ENCODE peak calls at places on chromosomes 5 and 9, in four cellular contexts. J, U, Y and E are unnamed samples.
A peak's percentile ranks its signal among the peaks of the same experiment; 100 is the strongest.

GRCh38 chr5:100904259-100904822 is 1.3 kb upstream of the ST8SIA4 start:
- DNase-seq in Y (no peak), J (no peak), U (peak; percentile 18), E (no peak)

GRCh38 chr9:92887880-92888338 is 10.1 kb upstream of the ZNF484 start:
- DNase-seq in J (no peak), Y (no peak), U (no peak), E (no peak)

GRCh38 chr9:114153761-114154596 is 1.4 kb upstream of the COL27A1 start:
- DNase-seq in U (peak; percentile 52), Y (peak; percentile 25), J (no peak), E (no peak)

GRCh38 chr5:179258922-179259730 is 86.1 kb downstream of the ADAMTS2 start:
- DNase-seq in J (peak; percentile 68), U (no peak), Y (peak; percentile 72), E (no peak)

GRCh38 chr5:138457532-138458275 is 7.6 kb upstream of the EGR1 start:
- DNase-seq in Y (no peak), U (no peak), J (no peak), E (no peak)

GRCh38 chr9:28155067-28155466 is 581.8 kb upstream of the C9orf72 start:
- DNase-seq in J (no peak), U (no peak), Y (no peak), E (no peak)

GRCh38 chr9:114820776-114821501 is 15.1 kb upstream of the TNFSF15 start:
- DNase-seq in U (no peak), J (no peak), Y (peak; percentile 58), E (no peak)

GRCh38 chr5:151202381-151203139 is 21.3 kb downstream of the CCDC69 start:
- DNase-seq in J (no peak), U (peak; percentile 16), Y (peak; percentile 71), E (no peak)

GRCh38 chr5:8057764-8058163 is 188.8 kb downstream of the MTRR start:
- DNase-seq in U (no peak), Y (peak; percentile 56), J (no peak), E (peak; percentile 13)

GRCh38 chr9:77455312-77455927 is 192.7 kb downstream of the GNA14 start:
- DNase-seq in U (peak; percentile 65), Y (no peak), J (no peak), E (no peak)
- TF ChIP-seq CTCF in U (peak; percentile 56), Y (peak; percentile 35), J (peak; percentile 55), E (peak; percentile 25)

DNA sequence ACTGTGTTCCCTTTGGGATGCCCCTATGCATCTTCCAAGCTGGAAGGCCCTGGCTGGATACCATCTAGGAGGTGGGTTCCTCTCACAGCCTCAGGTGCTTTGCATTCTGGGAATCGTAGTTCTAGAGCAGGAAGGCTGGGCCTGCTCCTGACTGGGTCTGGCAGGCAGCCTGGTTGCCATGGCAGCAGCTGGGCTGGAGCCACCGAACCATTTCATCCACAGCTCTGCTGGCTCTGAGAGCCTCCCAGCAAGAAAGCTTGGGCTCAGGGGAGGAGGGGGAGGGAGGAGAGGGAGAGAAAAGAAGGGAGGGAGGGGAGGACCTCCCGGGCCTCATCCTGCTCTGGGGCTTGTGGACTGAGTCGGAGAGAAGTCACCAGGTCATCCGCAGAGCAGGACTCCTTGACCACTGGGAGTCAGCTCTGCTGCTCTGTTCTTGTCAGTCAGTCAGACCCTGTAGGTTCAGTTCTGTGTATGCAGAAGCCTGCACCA is 65.2 kb upstream of the ARAP3 start:
- DNase-seq in J (no peak), U (no peak), Y (peak; percentile 38), E (no peak)
- H3K27ac ChIP-seq in J (no peak overlapping the region), U (no peak overlapping the region), Y (no peak overlapping the region), E (no peak overlapping the region)

DNA sequence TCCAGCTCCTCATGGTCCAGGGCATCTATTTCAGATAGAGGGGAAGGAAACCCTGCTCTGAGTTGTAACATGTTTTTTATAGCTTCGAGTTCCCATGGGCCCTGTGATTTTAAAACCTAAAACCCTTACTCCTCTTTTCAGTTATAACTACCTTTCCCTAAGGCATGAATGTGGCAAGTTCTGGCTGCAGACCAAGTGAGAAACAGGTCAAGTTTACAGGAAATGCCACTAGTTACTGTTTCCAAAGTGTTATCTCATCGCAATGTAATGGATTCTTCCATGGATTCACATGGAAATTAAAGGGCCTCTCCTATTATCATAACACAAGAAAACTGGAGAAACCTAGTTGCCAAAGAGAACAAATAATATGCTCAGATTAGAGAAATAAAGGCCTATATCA is 574.5 kb upstream of the GRAMD2B start:
- DNase-seq in U (no peak), Y (no peak), J (no peak), E (no peak)
- TF ChIP-seq CTCF in U (no peak), Y (no peak), J (no peak), E (no peak)

DNA sequence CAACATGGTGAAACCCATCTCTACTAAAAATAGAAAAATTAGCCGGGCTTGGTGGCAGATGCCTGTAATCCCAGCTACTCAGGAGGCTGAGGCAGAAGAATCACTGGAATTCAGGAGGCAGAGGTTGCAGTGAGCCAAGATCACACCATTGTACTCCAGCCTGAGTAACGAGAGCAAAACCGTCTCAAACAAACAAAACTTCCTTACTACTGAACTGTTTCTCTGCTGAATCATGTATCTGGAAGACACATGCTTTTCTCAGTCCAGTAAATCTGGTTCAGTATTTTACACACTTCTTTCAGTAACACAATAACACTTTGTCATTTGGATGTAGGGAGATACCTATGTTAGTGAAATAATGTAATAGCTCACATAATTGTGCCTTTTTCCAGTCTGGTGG is 7.9 kb downstream of the TRMT10B start:
- DNase-seq in J (no peak), U (no peak), Y (peak; percentile 88), E (peak; percentile 58)
- H3K27ac ChIP-seq in J (no peak overlapping the region), U (no peak overlapping the region), Y (peak overlapping the region; percentile 48), E (peak overlapping the region; percentile 83)

GRCh38 chr9:136512651-136513066 is 29.8 kb upstream of the SEC16A start:
- DNase-seq in U (no peak), Y (no peak), J (no peak), E (no peak)
- TF ChIP-seq CTCF in U (no peak), Y (no peak), J (no peak), E (no peak)

GRCh38 chr5:132759114-132760042 is 12.2 kb downstream of the CCNI2 start:
- DNase-seq in J (peak; percentile 50), U (no peak), Y (no peak), E (no peak)
- H3K27ac ChIP-seq in J (no peak overlapping the region), U (no peak overlapping the region), Y (no peak overlapping the region), E (no peak overlapping the region)

GRCh38 chr5:86833868-86834267 is 216.1 kb downstream of the COX7C start:
- DNase-seq in Y (no peak), J (no peak), U (no peak), E (no peak)

GRCh38 chr5:86837610-86838009 is 219.9 kb downstream of the COX7C start:
- DNase-seq in J (no peak), Y (peak; percentile 20), U (no peak), E (no peak)

DNA sequence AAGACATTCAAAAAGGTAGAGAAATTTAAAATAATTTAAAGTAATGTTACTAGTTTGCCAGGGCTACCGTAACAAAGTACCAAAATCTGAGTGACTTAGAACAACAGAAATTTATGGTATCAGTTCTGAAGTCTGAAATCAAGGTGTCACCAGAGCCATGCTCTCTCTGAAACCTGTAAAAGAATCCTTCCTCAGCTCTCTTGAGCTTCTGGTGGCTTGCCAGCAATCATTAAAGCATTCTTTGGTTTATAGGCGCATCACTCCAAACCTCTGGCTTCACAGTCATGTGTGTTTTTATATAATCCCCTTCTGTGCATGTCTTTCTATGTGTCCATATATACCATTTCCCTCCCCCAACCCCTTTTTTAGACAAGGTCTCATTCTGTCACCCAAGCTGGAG is 220.3 kb downstream of the COX7C start:
- DNase-seq in Y (no peak), U (no peak), J (no peak), E (no peak)
- TF ChIP-seq CTCF in Y (no peak), U (no peak), J (no peak), E (no peak)

DNA sequence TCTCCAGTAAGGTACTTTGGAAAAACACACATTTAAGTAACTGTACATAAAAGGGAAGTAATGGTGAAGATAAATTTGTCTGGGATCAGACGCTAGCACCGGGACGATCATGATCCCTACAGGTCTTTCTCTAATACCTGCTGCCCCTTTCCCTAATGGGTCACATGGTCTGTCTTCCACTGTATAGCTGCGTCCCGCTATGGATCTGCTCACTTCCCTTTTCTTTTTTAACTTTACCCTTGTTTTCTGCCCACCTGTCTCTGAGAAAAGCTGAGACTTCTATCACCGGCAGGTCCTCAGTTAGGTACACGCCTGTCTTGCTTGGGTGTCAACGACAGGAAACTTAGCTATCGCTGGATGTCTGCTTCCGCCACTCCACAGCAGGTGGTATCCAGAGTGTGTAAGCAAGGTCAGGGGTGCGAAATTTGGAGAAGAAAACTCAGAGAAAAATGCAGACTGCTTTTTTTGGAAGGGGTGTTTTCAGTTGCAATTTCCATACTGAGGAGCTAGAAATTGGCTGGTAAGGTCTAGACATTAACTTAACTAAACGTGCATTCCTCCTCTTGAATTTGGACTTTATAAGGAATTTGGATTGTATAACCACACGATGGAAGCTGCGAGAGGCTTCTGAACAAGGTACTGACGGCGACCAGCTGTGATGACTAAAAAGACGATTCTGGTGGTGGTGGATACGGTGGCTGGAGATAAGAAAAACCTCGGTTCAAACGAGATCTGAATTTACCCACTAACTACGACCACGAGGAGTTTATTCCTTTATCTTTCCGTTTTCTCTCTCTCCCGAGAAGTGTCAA is 1.1 kb upstream of the ICE1 start:
- DNase-seq in J (no peak), U (no peak), Y (peak; percentile 5), E (no peak)
- H3K27ac ChIP-seq in J (peak overlapping the region; percentile 97), U (peak overlapping the region; percentile 87), Y (peak overlapping the region; percentile 65), E (peak overlapping the region; percentile 99)